ENCODE peak calls at places on chromosomes 4 and X, in ten cellular contexts. J is IMR-90; U is right lobe of liver; D is stimulated activated CD8-positive, alpha-beta memory T cell treated with anti-CD3 and anti-CD28 coated beads, Interleukin-15, amount 100 ng/mL, for 4 hours; N is NCI-H1105 treated with DMSO at 0.1 percent for 48 hours; P is neural crest cell; H is amniotic stem cell; Y is T-cell; F is lower lobe of right lung; O is astrocyte of the hippocampus. X is an unnamed sample.

GRCh38 chr4:137310156-137310555 is 222.1 kb downstream of the PCDH18 start:
- DNase-seq in P (no peak), Y (no peak), O (no peak), H (no peak), U (no peak), J (peak), N (no peak), D (no peak), F (no peak), X (no peak)

GRCh38 chr4:101960431-101960830 is 169.9 kb downstream of the BANK1 start:
- DNase-seq in J (no peak), U (no peak), Y (no peak), F (no peak), D (no peak), N (no peak), P (no peak), O (no peak), H (no peak), X (no peak)

GRCh38 chr4:168408620-168409019 is 71.7 kb downstream of the DDX60L start:
- DNase-seq in F (no peak), D (no peak), O (peak), N (peak), U (no peak), P (no peak), J (peak), Y (no peak), H (peak), X (peak)

GRCh38 chrX:120753413-120754251 is 122.0 kb downstream of the CT47B1 start:
- DNase-seq in P (no peak), D (no peak), H (no peak), U (no peak), N (no peak), Y (no peak), J (no peak), O (no peak), F (no peak), X (no peak)

GRCh38 chr4:55503164-55503563 is 43.5 kb downstream of the CLOCK start:
- DNase-seq in Y (no peak), N (no peak), J (peak), P (no peak), D (no peak), F (no peak), O (peak), H (no peak), U (no peak), X (no peak)

GRCh38 chrX:71547339-71547738 is 14.4 kb downstream of the OGT start:
- DNase-seq in N (no peak), H (no peak), Y (no peak), D (no peak), O (no peak), U (no peak), J (no peak), P (no peak), F (no peak), X (no peak)

GRCh38 chr4:5863461-5864113 is 29.3 kb downstream of the CRMP1 start:
- DNase-seq in D (no peak), H (peak), F (no peak), J (peak), N (no peak), O (peak), U (no peak), P (no peak), Y (no peak), X (no peak)

GRCh38 chr4:174423257-174423944 is 98.9 kb downstream of the HPGD start:
- DNase-seq in U (no peak), F (no peak), D (no peak), O (peak), Y (no peak), P (no peak), H (no peak), N (no peak), J (peak), X (peak)

GRCh38 chr4:32145987-32146386 is 1425.8 kb downstream of the PCDH7 start:
- DNase-seq in J (no peak), Y (no peak), H (no peak), U (no peak), D (no peak), N (no peak), F (no peak), O (no peak), P (no peak), X (no peak)

GRCh38 chr4:125316781-125317525 is 2.2 kb downstream of the FAT4 start:
- DNase-seq in O (peak), H (no peak), U (peak), J (peak), N (no peak), D (no peak), F (peak), P (peak), Y (no peak), X (no peak)

GRCh38 chr4:2341911-2342652 is 76.4 kb downstream of the ZFYVE28 start:
- DNase-seq in P (no peak), F (peak), J (no peak), H (no peak), D (no peak), U (no peak), N (no peak), O (no peak), Y (no peak), X (no peak)

GRCh38 chr4:122758033-122758432 is 25.5 kb downstream of the BBS12 start:
- DNase-seq in F (no peak), H (peak), J (peak), P (no peak), D (no peak), Y (no peak), O (peak), U (no peak), N (peak), X (no peak)

GRCh38 chr4:123554819-123555499 is 158.4 kb downstream of the SPRY1 start:
- DNase-seq in H (no peak), P (no peak), Y (no peak), F (no peak), J (no peak), O (no peak), U (no peak), N (no peak), D (no peak), X (no peak)

GRCh38 chr4:115323106-115323684 is 209.8 kb upstream of the NDST4 start:
- DNase-seq in F (no peak), H (no peak), D (no peak), J (no peak), O (peak), Y (no peak), U (no peak), N (peak), P (no peak), X (no peak)

GRCh38 chrX:139112432-139112831 is 400.9 kb upstream of the FGF13 start:
- DNase-seq in J (no peak), D (no peak), N (no peak), P (no peak), O (peak), U (no peak), H (no peak), F (no peak), Y (no peak), X (no peak)

GRCh38 chr4:41268024-41268423 is 11.3 kb downstream of the UCHL1 start:
- DNase-seq in H (no peak), O (no peak), U (no peak), N (peak), Y (no peak), D (no peak), P (no peak), F (no peak), J (no peak), X (no peak)

GRCh38 chrX:20515841-20516461 is 249.2 kb upstream of the RPS6KA3 start:
- DNase-seq in D (no peak), H (peak), O (peak), Y (no peak), F (no peak), N (no peak), U (no peak), P (no peak), J (peak), X (no peak)

GRCh38 chr4:10622728-10623127 is 61.8 kb downstream of the CLNK start:
- DNase-seq in Y (no peak), U (no peak), O (no peak), D (no peak), N (no peak), F (no peak), H (no peak), P (no peak), J (no peak), X (peak)

GRCh38 chr4:186807131-186807530 is 83.5 kb upstream of the FAT1 start:
- DNase-seq in Y (no peak), J (no peak), P (no peak), H (no peak), O (no peak), F (no peak), D (no peak), U (no peak), N (no peak), X (peak)

GRCh38 chr4:11151500-11151899 is 277.2 kb downstream of the HS3ST1 start:
- DNase-seq in U (no peak), F (no peak), J (no peak), O (no peak), N (no peak), D (no peak), P (no peak), Y (no peak), H (no peak), X (no peak)

GRCh38 chr4:76212851-76213414 is 691 bp downstream of the SCARB2 start:
- DNase-seq in J (peak), Y (peak), D (peak), H (no peak), N (no peak), F (no peak), U (no peak), O (no peak), P (no peak), X (no peak)

GRCh38 chr4:182799515-182800215 is 117.5 kb downstream of the DCTD start:
- DNase-seq in J (no peak), F (no peak), N (no peak), O (no peak), U (no peak), P (no peak), D (no peak), H (no peak), Y (no peak), X (no peak)